ENCODE peak calls at places on chromosomes 2 and 18, in four cellular contexts. J is IMR-90, B is mesendoderm, F is H1. Y is an unnamed sample.

GRCh38 chr2:8462899-8463648 is 218.8 kb upstream of the ID2 start:
- DNase-seq in F (no peak), J (no peak), B (no peak), Y (no peak)

GRCh38 chr2:202152104-202152771 is 79.2 kb downstream of the KIAA2012 start:
- DNase-seq in B (no peak), F (no peak), J (peak), Y (no peak)

GRCh38 chr18:11553098-11553940 is 56.1 kb upstream of the SLC35G4 start:
- DNase-seq in B (peak), F (peak), J (peak), Y (peak)

GRCh38 chr2:182366625-182367024 is 60.2 kb downstream of the PDE1A start:
- DNase-seq in F (no peak), B (no peak), J (peak), Y (no peak)

GRCh38 chr2:200239216-200239615 is 67.3 kb upstream of the SPATS2L start:
- DNase-seq in J (no peak), B (peak), F (no peak), Y (no peak)

GRCh38 chr2:162266468-162266754 is 23.2 kb upstream of the FAP start:
- DNase-seq in B (no peak), J (no peak), F (no peak), Y (no peak)

GRCh38 chr2:16707014-16707413 is 41.4 kb upstream of the CYRIA start:
- DNase-seq in B (no peak), J (no peak), F (no peak), Y (no peak)

GRCh38 chr2:167342769-167343168 is 454.5 kb downstream of the XIRP2 start:
- DNase-seq in F (no peak), J (no peak), B (peak), Y (no peak)

GRCh38 chr2:11896386-11896785 is 150.0 kb downstream of the LPIN1 start:
- DNase-seq in B (peak), F (no peak), J (no peak), Y (no peak)

GRCh38 chr2:190792956-190793888 is 87.4 kb upstream of the GLS start:
- DNase-seq in J (no peak), B (no peak), F (no peak), Y (no peak)

GRCh38 chr2:65479528-65479927 is 47.1 kb upstream of the SPRED2 start:
- DNase-seq in B (no peak), J (no peak), F (no peak), Y (peak)

GRCh38 chr2:239657992-239658391 is 257.2 kb upstream of the HDAC4 start:
- DNase-seq in F (no peak), B (no peak), J (no peak), Y (no peak)

GRCh38 chr18:57780318-57781127 is 22.6 kb downstream of the ATP8B1 start:
- DNase-seq in B (peak), J (peak), F (no peak), Y (no peak)

GRCh38 chr2:230885467-230886130 is 20.9 kb downstream of the ITM2C start:
- DNase-seq in B (peak), F (peak), J (peak), Y (peak)

GRCh38 chr2:230793573-230794359 is 71.0 kb upstream of the ITM2C start:
- DNase-seq in J (peak), B (no peak), F (no peak), Y (no peak)

GRCh38 chr2:105809099-105809473 is 64.4 kb downstream of the NCK2 start:
- DNase-seq in F (no peak), J (no peak), B (no peak), Y (no peak)

GRCh38 chr18:73752965-73753364 is 394.7 kb downstream of the FBXO15 start:
- DNase-seq in J (peak), B (no peak), F (no peak), Y (no peak)

GRCh38 chr2:153197635-153198386 is 280.8 kb downstream of the RPRM start:
- DNase-seq in B (peak), F (no peak), J (no peak), Y (no peak)

GRCh38 chr2:10135296-10136089 is 13.0 kb downstream of the RRM2 start:
- DNase-seq in J (peak), B (no peak), F (no peak), Y (no peak)

GRCh38 chr2:96913398-96914202 is 43.7 kb upstream of the SEMA4C start:
- DNase-seq in J (no peak), F (no peak), B (no peak), Y (no peak)

GRCh38 chr18:22163432-22163831 is 6.0 kb upstream of the GATA6 start:
- DNase-seq in J (no peak), B (no peak), F (no peak), Y (no peak)

GRCh38 chr2:74584088-74584645 is 29.6 kb downstream of the DOK1 start:
- DNase-seq in J (peak), F (no peak), B (no peak), Y (no peak)

GRCh38 chr2:176471949-176472348 is 202.7 kb downstream of the MTX2 start:
- DNase-seq in J (no peak), F (no peak), B (no peak), Y (no peak)
- H2BK120ac ChIP-seq in J (no peak), F (no peak), B (no peak), Y (no peak)

GRCh38 chr2:236109473-236109872 is 58.7 kb downstream of the GBX2 start:
- DNase-seq in F (no peak), J (no peak), B (no peak), Y (no peak)
- H4K5ac ChIP-seq in F (no peak), J (no peak), B (no peak), Y (no peak)

DNA sequence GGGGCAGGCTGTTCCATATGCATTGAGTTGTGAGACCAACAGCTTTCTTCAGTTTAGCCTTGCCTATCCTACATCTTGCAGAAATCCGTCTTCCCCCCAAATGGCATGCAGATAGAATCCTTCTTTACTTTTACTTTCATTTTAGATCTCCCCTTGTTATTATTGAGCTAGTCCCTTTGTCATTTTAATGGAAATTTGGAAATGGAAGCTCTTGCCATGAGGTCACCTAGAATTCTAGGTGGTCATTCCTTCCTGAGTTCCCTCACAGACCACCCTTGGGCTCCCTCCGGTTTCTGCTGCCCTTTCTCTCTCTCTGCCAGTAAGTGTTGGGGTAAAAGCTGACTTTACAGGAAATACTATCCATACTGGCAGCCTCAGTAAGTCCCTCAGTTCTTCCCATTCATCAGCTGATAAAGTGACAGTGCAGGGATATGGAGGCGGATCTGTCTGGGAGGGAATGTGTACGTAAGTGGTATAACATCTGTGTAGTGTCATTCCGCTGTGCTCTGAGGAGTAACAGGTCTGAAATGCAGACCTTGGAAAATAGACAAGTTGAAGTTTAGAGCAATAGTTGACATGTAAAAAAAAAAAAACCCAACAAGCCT is 30.3 kb downstream of the ARHGAP25 start:
- DNase-seq in B (no peak), F (no peak), J (peak), Y (no peak)
- H2BK120ac ChIP-seq in B (no peak), F (no peak), J (peak), Y (no peak)

DNA sequence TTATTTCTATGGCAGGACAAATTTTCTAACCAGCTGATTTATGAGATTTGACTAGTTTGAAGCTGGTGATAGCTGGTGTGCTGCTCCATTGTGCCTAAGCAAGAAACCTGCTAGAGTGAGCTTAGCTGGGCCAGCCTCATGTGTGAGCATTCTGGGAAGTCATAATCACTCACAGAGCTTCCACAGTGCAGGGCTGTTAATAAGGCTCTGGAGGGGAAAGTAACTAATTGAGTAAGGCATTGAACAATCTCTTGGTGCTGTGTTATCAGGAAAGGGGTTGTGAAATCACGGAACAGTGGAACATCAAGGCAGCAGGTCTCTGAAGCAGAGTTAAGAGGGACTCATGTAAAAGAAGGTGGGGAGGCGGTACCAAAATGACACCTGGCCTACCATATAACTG is 772.6 kb downstream of the MBD2 start:
- DNase-seq in B (no peak), F (no peak), J (no peak), Y (no peak)
- H4K5ac ChIP-seq in B (no peak), F (no peak), J (no peak), Y (no peak)

GRCh38 chr2:144346229-144346628 is 173.7 kb downstream of the ZEB2 start:
- DNase-seq in F (no peak), J (no peak), B (peak), Y (no peak)
- H2BK120ac ChIP-seq in F (no peak), J (no peak), B (no peak), Y (no peak)

GRCh38 chr18:3722662-3723433 is 272.9 kb downstream of the TGIF1 start:
- DNase-seq in J (peak), F (no peak), B (no peak), Y (no peak)
- H4K5ac ChIP-seq in J (peak), F (no peak), B (no peak), Y (no peak)

GRCh38 chr2:86240251-86240650 is 41.0 kb downstream of the MRPL35 start:
- DNase-seq in F (no peak), B (no peak), J (no peak), Y (no peak)
- H2BK120ac ChIP-seq in F (no peak), B (no peak), J (no peak), Y (no peak)

DNA sequence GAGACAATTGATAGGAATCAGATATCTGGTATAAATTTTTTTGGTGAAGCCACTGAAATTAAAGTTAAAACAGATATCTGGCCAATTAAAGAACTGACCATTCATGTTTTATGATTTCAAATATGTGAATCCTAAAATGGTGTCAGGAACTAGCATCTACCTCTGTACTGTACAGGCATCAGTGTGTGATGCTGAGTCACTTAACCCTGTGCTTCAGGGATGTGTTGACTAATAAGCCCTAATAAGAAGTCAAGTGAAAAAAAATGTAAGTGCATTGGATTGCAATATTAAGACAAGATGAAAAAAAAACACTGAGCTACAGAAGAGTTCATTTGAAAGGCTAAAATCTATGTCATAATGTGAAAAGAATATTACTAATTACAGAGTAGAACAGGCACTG is 9.1 kb upstream of the UNC80 start:
- DNase-seq in F (no peak), J (no peak), B (no peak), Y (no peak)
- H4K5ac ChIP-seq in F (no peak), J (no peak), B (no peak), Y (no peak)

Y was measured in H9.